ENCODE peak calls at places on chromosomes 5 and 9, in five cellular contexts. One of them, this sample, is unnamed.

GRCh38 chr9:107274953-107275422 is 8.1 kb upstream of the RAD23B start:
- DNase-seq in choroid plexus epithelial cell: peak; percentile 99
- DNase-seq in mucosa of descending colon: no peak
- DNase-seq in foreskin fibroblast: peak; percentile 97
- DNase-seq in prostate gland: no peak
- DNase-seq in this sample: peak; percentile 99

GRCh38 chr5:101346906-101347305 is 443.8 kb upstream of the ST8SIA4 start:
- DNase-seq in choroid plexus epithelial cell: no peak
- DNase-seq in mucosa of descending colon: no peak
- DNase-seq in foreskin fibroblast: no peak
- DNase-seq in prostate gland: no peak
- DNase-seq in this sample: no peak

GRCh38 chr5:14449052-14449661 is 132.4 kb upstream of the OTULINL start:
- DNase-seq in choroid plexus epithelial cell: peak; percentile 100
- DNase-seq in mucosa of descending colon: no peak
- DNase-seq in foreskin fibroblast: peak; percentile 95
- DNase-seq in prostate gland: no peak
- DNase-seq in this sample: peak; percentile 91

GRCh38 chr9:18689881-18690280 is 215.9 kb downstream of the ADAMTSL1 start:
- DNase-seq in choroid plexus epithelial cell: no peak
- DNase-seq in mucosa of descending colon: no peak
- DNase-seq in foreskin fibroblast: no peak
- DNase-seq in prostate gland: no peak
- DNase-seq in this sample: no peak

GRCh38 chr5:151949909-151950308 is 25.3 kb upstream of the GLRA1 start:
- DNase-seq in choroid plexus epithelial cell: no peak
- DNase-seq in mucosa of descending colon: no peak
- DNase-seq in foreskin fibroblast: no peak
- DNase-seq in prostate gland: no peak
- DNase-seq in this sample: no peak

GRCh38 chr5:82862247-82862646 is 214.9 kb downstream of the TMEM167A start:
- DNase-seq in choroid plexus epithelial cell: no peak
- DNase-seq in mucosa of descending colon: no peak
- DNase-seq in foreskin fibroblast: no peak
- DNase-seq in prostate gland: no peak
- DNase-seq in this sample: no peak

GRCh38 chr9:14238044-14238443 is 75.9 kb downstream of the NFIB start:
- DNase-seq in choroid plexus epithelial cell: peak; percentile 36
- DNase-seq in mucosa of descending colon: no peak
- DNase-seq in foreskin fibroblast: no peak
- DNase-seq in prostate gland: no peak
- DNase-seq in this sample: no peak

GRCh38 chr5:84229045-84229444 is 155.6 kb downstream of the EDIL3 start:
- DNase-seq in choroid plexus epithelial cell: no peak
- DNase-seq in mucosa of descending colon: no peak
- DNase-seq in foreskin fibroblast: no peak
- DNase-seq in prostate gland: no peak
- DNase-seq in this sample: no peak

GRCh38 chr9:112049834-112050516 is 125.1 kb downstream of the SUSD1 start:
- DNase-seq in choroid plexus epithelial cell: no peak
- DNase-seq in mucosa of descending colon: no peak
- DNase-seq in foreskin fibroblast: peak; percentile 27
- DNase-seq in prostate gland: no peak
- DNase-seq in this sample: peak; percentile 64

GRCh38 chr9:108416321-108416720 is 439.5 kb downstream of the ACTL7B start:
- DNase-seq in choroid plexus epithelial cell: peak; percentile 43
- DNase-seq in mucosa of descending colon: no peak
- DNase-seq in foreskin fibroblast: no peak
- DNase-seq in prostate gland: no peak
- DNase-seq in this sample: no peak

GRCh38 chr9:72037571-72037970 is 22.8 kb downstream of the C9orf57 start:
- DNase-seq in choroid plexus epithelial cell: no peak
- DNase-seq in mucosa of descending colon: no peak
- DNase-seq in foreskin fibroblast: no peak
- DNase-seq in prostate gland: no peak
- DNase-seq in this sample: no peak

GRCh38 chr5:178246736-178247135 is 14.1 kb upstream of the PHYKPL start:
- DNase-seq in choroid plexus epithelial cell: no peak
- DNase-seq in mucosa of descending colon: no peak
- DNase-seq in foreskin fibroblast: no peak
- DNase-seq in prostate gland: no peak
- DNase-seq in this sample: no peak

GRCh38 chr5:172872997-172873491 is 39.0 kb downstream of the ERGIC1 start:
- DNase-seq in choroid plexus epithelial cell: peak; percentile 94
- DNase-seq in mucosa of descending colon: no peak
- DNase-seq in foreskin fibroblast: peak; percentile 55
- DNase-seq in prostate gland: peak; percentile 70
- DNase-seq in this sample: no peak

GRCh38 chr5:145848854-145849253 is 13.7 kb upstream of the PRELID2 start:
- DNase-seq in choroid plexus epithelial cell: no peak
- DNase-seq in mucosa of descending colon: no peak
- DNase-seq in foreskin fibroblast: peak; percentile 28
- DNase-seq in prostate gland: no peak
- DNase-seq in this sample: no peak

GRCh38 chr5:153974131-153974812 is 64.4 kb downstream of the FAM114A2 start:
- DNase-seq in choroid plexus epithelial cell: peak; percentile 71
- DNase-seq in mucosa of descending colon: no peak
- DNase-seq in foreskin fibroblast: no peak
- DNase-seq in prostate gland: no peak
- DNase-seq in this sample: peak; percentile 23

GRCh38 chr9:117249799-117250198 is 165.1 kb downstream of the ASTN2 start:
- DNase-seq in choroid plexus epithelial cell: no peak
- DNase-seq in mucosa of descending colon: no peak
- DNase-seq in foreskin fibroblast: no peak
- DNase-seq in prostate gland: no peak
- DNase-seq in this sample: no peak

GRCh38 chr9:98839166-98839565 is 31.7 kb downstream of the GALNT12 start:
- DNase-seq in choroid plexus epithelial cell: no peak
- DNase-seq in mucosa of descending colon: no peak
- DNase-seq in foreskin fibroblast: no peak
- DNase-seq in prostate gland: no peak
- DNase-seq in this sample: no peak

GRCh38 chr9:112921549-112921948 is 30.9 kb upstream of the SLC46A2 start:
- DNase-seq in choroid plexus epithelial cell: peak; percentile 85
- DNase-seq in mucosa of descending colon: no peak
- DNase-seq in foreskin fibroblast: peak; percentile 38
- DNase-seq in prostate gland: no peak
- DNase-seq in this sample: peak; percentile 57

GRCh38 chr9:136240941-136241340 is 4.7 kb downstream of the QSOX2 start:
- DNase-seq in choroid plexus epithelial cell: no peak
- DNase-seq in mucosa of descending colon: no peak
- DNase-seq in foreskin fibroblast: no peak
- DNase-seq in prostate gland: no peak
- DNase-seq in this sample: no peak

GRCh38 chr9:76365028-76365427 is 29.2 kb downstream of the RFK start:
- DNase-seq in choroid plexus epithelial cell: peak; percentile 55
- DNase-seq in mucosa of descending colon: no peak
- DNase-seq in foreskin fibroblast: peak; percentile 18
- DNase-seq in prostate gland: no peak
- DNase-seq in this sample: no peak

GRCh38 chr9:131642496-131643083 is 97.3 kb downstream of the PRRT1B start:
- DNase-seq in choroid plexus epithelial cell: no peak
- DNase-seq in mucosa of descending colon: no peak
- DNase-seq in foreskin fibroblast: no peak
- DNase-seq in prostate gland: no peak
- DNase-seq in this sample: no peak

GRCh38 chr9:128636024-128636390 is 20.6 kb downstream of the DYNC2I2 start:
- DNase-seq in choroid plexus epithelial cell: no peak
- DNase-seq in mucosa of descending colon: peak; percentile 77
- DNase-seq in foreskin fibroblast: no peak
- DNase-seq in prostate gland: peak; percentile 42
- DNase-seq in this sample: no peak

GRCh38 chr9:128634651-128635262 is 21.9 kb downstream of the DYNC2I2 start:
- DNase-seq in choroid plexus epithelial cell: no peak
- DNase-seq in mucosa of descending colon: peak; percentile 52
- DNase-seq in foreskin fibroblast: no peak
- DNase-seq in prostate gland: no peak
- DNase-seq in this sample: no peak

GRCh38 chr9:128636556-128637530 is 19.8 kb downstream of the DYNC2I2 start:
- DNase-seq in choroid plexus epithelial cell: no peak
- DNase-seq in mucosa of descending colon: no peak
- DNase-seq in foreskin fibroblast: no peak
- DNase-seq in prostate gland: no peak
- DNase-seq in this sample: no peak

GRCh38 chr9:128634111-128634510 is 22.5 kb downstream of the DYNC2I2 start:
- DNase-seq in choroid plexus epithelial cell: no peak
- DNase-seq in mucosa of descending colon: peak; percentile 37
- DNase-seq in foreskin fibroblast: no peak
- DNase-seq in prostate gland: no peak
- DNase-seq in this sample: no peak

DNA sequence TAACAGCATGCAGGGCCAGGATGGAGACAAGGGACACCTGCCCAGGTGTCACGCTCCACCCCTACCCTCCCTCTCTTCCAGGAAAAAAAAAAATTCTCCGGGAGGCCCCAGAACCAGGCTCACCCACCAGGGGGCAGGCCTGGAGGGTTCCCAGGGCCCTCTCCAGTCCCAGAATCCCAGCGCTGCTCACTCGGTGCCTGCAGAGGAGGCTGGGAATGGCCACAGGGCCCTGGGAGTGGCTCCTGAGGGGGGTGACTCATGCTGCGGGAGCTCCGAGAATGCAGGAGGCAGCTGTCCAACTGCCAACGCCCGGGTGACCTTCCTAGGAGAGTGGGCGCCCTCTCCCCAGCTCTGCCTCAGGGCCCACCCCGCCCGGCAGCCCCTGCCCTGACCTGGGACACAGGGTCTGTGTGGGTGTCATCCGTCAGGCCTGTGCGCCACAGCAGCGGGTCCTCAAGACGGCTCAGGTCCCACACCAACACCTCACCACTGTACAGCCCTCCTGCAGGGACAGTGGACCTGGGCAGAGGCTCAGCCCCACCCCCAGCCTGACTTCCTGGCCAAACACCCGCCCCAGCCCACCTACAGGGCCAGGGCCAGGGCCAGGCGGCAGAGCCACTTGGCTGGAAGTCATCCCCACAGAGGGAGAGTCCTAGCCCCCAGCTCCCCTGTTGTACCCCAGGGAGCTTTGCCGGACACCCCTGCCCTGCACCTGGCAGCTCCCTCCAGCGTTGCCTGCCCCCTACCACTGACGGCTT is 21.2 kb downstream of the DYNC2I2 start:
- DNase-seq in choroid plexus epithelial cell: peak; percentile 93
- DNase-seq in mucosa of descending colon: peak; percentile 93
- DNase-seq in foreskin fibroblast: peak; percentile 96
- DNase-seq in prostate gland: peak; percentile 83
- DNase-seq in this sample: peak; percentile 85
- H3K4me3 ChIP-seq in choroid plexus epithelial cell: no peak overlapping the region
- H3K4me3 ChIP-seq in mucosa of descending colon: no peak overlapping the region
- H3K4me3 ChIP-seq in foreskin fibroblast: no peak overlapping the region
- H3K4me3 ChIP-seq in prostate gland: no peak overlapping the region
- H3K4me3 ChIP-seq in this sample: no peak overlapping the region

DNA sequence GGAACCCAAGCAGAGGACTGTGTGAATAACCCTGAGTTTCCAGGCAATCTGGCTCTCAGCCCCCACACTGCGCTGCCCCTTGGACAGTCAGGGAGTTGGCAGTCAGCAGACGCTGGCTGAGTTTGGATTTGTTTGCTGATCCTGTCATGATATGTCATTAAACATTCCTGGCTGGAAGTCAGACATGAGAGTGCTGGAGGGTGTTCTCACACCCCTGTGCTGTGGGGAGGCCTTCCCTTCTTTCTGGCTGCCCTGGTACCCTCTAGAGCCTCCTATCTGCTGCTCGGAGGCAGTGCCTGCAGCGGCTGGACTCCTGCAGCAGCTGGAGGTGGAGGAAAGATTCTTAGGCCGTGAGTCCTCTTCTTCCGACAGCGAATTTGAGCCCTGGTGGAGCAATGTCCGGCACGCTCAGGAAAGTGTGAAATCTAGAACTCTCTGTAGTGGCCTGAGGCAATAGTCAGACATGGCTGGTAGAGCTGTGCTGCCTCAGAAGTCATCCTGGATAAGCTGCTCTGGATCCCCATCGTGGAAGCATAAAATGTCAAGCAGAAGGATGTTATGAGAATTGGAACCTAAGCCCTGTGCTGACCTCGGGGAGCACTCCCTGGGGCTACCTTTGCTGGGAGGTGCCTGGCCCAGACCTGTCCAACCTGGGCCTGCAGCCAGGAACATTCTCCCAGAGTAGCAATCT is 72.0 kb downstream of the PDE8B start:
- DNase-seq in choroid plexus epithelial cell: peak; percentile 52
- DNase-seq in mucosa of descending colon: no peak
- DNase-seq in foreskin fibroblast: peak; percentile 91
- DNase-seq in prostate gland: peak; percentile 33
- DNase-seq in this sample: peak; percentile 71
- TF ChIP-seq CTCF in choroid plexus epithelial cell: peak; percentile 29
- TF ChIP-seq CTCF in mucosa of descending colon: no peak
- TF ChIP-seq CTCF in foreskin fibroblast: peak; percentile 68
- TF ChIP-seq CTCF in prostate gland: no peak
- TF ChIP-seq CTCF in this sample: peak; percentile 68

GRCh38 chr9:132770775-132771310 is 100.6 kb downstream of the GTF3C4 start:
- DNase-seq in choroid plexus epithelial cell: no peak
- DNase-seq in mucosa of descending colon: peak; percentile 51
- DNase-seq in foreskin fibroblast: no peak
- DNase-seq in prostate gland: no peak
- DNase-seq in this sample: no peak

GRCh38 chr9:132773093-132773492 is 102.8 kb downstream of the GTF3C4 start:
- DNase-seq in choroid plexus epithelial cell: no peak
- DNase-seq in mucosa of descending colon: no peak
- DNase-seq in foreskin fibroblast: no peak
- DNase-seq in prostate gland: no peak
- DNase-seq in this sample: no peak

GRCh38 chr9:132773764-132774339 is 103.6 kb downstream of the GTF3C4 start:
- DNase-seq in choroid plexus epithelial cell: no peak
- DNase-seq in mucosa of descending colon: no peak
- DNase-seq in foreskin fibroblast: no peak
- DNase-seq in prostate gland: no peak
- DNase-seq in this sample: no peak

GRCh38 chr9:132768932-132769894 is 98.9 kb downstream of the GTF3C4 start:
- DNase-seq in choroid plexus epithelial cell: peak; percentile 76
- DNase-seq in mucosa of descending colon: peak; percentile 69
- DNase-seq in foreskin fibroblast: peak; percentile 29
- DNase-seq in prostate gland: peak; percentile 14
- DNase-seq in this sample: no peak

GRCh38 chr9:132769895-132770774 is 99.9 kb downstream of the GTF3C4 start:
- DNase-seq in choroid plexus epithelial cell: peak; percentile 72
- DNase-seq in mucosa of descending colon: peak; percentile 85
- DNase-seq in foreskin fibroblast: peak; percentile 45
- DNase-seq in prostate gland: peak; percentile 56
- DNase-seq in this sample: no peak
- H3K4me3 ChIP-seq in choroid plexus epithelial cell: peak overlapping the region; percentile 93
- H3K4me3 ChIP-seq in mucosa of descending colon: peak overlapping the region; percentile 39
- H3K4me3 ChIP-seq in foreskin fibroblast: peak overlapping the region; percentile 74
- H3K4me3 ChIP-seq in prostate gland: peak overlapping the region; percentile 58
- H3K4me3 ChIP-seq in this sample: peak overlapping the region; percentile 77

DNA sequence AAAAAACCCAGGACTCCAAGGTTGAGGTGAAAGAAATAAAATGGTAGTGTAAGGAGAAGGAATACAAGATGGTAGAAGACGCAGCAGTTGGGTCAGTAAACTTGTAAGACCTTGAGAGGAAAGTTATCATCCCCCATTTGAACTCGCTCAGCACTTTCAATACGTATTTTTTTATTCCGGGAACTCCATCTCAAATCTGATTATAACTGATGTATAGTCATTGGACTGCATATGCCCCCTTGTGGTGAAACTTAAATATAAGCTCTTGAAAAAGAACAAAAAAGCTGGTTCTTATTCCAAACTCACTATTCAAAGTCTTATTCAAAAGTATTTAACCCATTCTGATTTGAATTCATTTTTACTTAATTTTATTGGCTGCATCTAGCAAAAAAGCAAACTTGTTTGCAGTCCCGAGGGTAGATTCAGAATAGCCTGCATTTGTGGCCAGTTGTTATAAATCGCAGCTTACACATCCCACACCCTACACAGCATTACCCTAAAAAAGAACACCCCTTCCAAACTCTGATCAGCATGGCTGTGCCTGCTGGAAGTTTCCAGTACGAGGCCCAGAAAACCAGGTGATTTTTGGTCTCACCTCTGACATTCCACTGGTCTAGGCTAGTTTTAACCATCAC is 118.0 kb downstream of the ESM1 start:
- DNase-seq in choroid plexus epithelial cell: peak; percentile 83
- DNase-seq in mucosa of descending colon: no peak
- DNase-seq in foreskin fibroblast: peak; percentile 26
- DNase-seq in prostate gland: no peak
- DNase-seq in this sample: no peak
- TF ChIP-seq CTCF in choroid plexus epithelial cell: peak; percentile 56
- TF ChIP-seq CTCF in mucosa of descending colon: no peak
- TF ChIP-seq CTCF in foreskin fibroblast: peak; percentile 37
- TF ChIP-seq CTCF in prostate gland: peak; percentile 71
- TF ChIP-seq CTCF in this sample: peak; percentile 34